ENCODE peak calls at places on chromosomes 2 and 18, in six cellular contexts. I is IMR-90, X is H1, K is neuronal stem cell, E is H9, Y is mesenchymal stem cell. W is an unnamed sample.

GRCh38 chr18:3910507-3910906 is 460.5 kb downstream of the TGIF1 start:
- DNase-seq in K (no peak), I (peak; percentile 68), E (no peak), Y (no peak), X (no peak), W (no peak)

GRCh38 chr18:55275042-55275897 is 312.7 kb downstream of the TCF4 start:
- DNase-seq in Y (peak; percentile 90), K (no peak), X (no peak), E (no peak), I (peak; percentile 82), W (peak; percentile 40)

GRCh38 chr2:37784071-37784758 is 112.8 kb upstream of the CDC42EP3 start:
- DNase-seq in K (no peak), X (no peak), Y (no peak), E (no peak), I (no peak), W (no peak)

GRCh38 chr2:102473020-102473419 is at the start of gene SLC9A4:
- DNase-seq in Y (peak; percentile 46), K (peak; percentile 30), I (peak; percentile 36), X (no peak), E (peak; percentile 49), W (peak; percentile 61)

GRCh38 chr2:162261032-162261945 is 18.0 kb upstream of the FAP start:
- DNase-seq in X (no peak), I (peak; percentile 80), Y (peak; percentile 41), E (no peak), K (no peak), W (no peak)

GRCh38 chr2:75007819-75008218 is 49.4 kb downstream of the POLE4 start:
- DNase-seq in I (no peak), K (no peak), Y (no peak), E (no peak), X (no peak), W (no peak)

GRCh38 chr2:197870137-197870536 is 65.7 kb downstream of the PLCL1 start:
- DNase-seq in K (no peak), E (no peak), I (no peak), Y (no peak), X (no peak), W (no peak)

GRCh38 chr2:215577356-215577755 is 141.5 kb upstream of the FN1 start:
- DNase-seq in Y (no peak), I (peak; percentile 79), K (no peak), E (no peak), X (no peak), W (no peak)

GRCh38 chr2:61356958-61357350 is 113.9 kb downstream of the USP34 start:
- DNase-seq in E (no peak), X (no peak), I (peak; percentile 56), K (no peak), Y (peak; percentile 53), W (no peak)

GRCh38 chr18:75110846-75111415 is 98.0 kb downstream of the PTGR3 start:
- DNase-seq in X (no peak), Y (no peak), E (no peak), I (no peak), K (no peak), W (no peak)

GRCh38 chr2:142716463-142717242 is 160.8 kb upstream of the KYNU start:
- DNase-seq in I (peak; percentile 67), E (peak; percentile 41), X (peak; percentile 23), Y (peak; percentile 77), K (peak; percentile 50), W (peak; percentile 39)

GRCh38 chr18:71223487-71223886 is 934.6 kb downstream of the SOCS6 start:
- DNase-seq in E (no peak), X (no peak), I (no peak), K (no peak), Y (no peak), W (no peak)

GRCh38 chr2:95376311-95377215 is 25.9 kb upstream of the FAHD2A start:
- DNase-seq in K (no peak), X (no peak), I (no peak), E (peak; percentile 15), Y (no peak), W (no peak)

GRCh38 chr2:95375532-95376221 is 26.8 kb upstream of the FAHD2A start:
- DNase-seq in X (no peak), I (no peak), Y (no peak), E (peak; percentile 10), K (no peak), W (no peak)

GRCh38 chr2:95374029-95374428 is 28.5 kb upstream of the FAHD2A start:
- DNase-seq in E (no peak), I (no peak), Y (no peak), X (no peak), K (no peak), W (no peak)

GRCh38 chr2:95374451-95374915 is 28.0 kb upstream of the FAHD2A start:
- DNase-seq in I (no peak), Y (no peak), K (no peak), X (no peak), E (no peak), W (no peak)

DNA sequence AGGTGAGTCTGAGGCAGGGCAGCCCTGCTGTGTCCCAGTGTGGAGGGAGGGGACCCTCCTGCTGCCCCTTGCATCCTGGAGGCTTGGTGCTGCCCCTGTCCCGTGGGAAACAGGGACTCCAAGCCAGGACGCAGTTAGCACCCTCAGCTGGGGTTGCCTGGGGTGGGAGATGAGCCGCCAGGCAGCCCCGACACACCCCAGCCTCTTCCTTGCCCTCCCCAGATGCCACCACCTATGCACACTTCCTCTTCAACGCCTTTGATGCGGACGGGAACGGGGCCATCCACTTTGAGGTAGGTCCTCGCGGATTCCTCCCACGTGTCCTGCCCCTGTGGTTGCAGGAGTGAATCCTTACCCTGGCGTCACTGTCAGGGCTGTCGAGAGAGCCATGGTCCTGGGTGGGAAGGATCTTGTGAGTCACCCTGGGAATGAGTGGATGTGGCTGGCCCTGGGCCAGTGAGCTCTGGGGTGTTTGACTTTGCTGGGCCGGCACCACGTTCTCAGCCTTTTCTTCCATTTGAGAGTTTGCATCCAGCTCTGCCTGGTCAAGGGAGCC is 27.5 kb upstream of the FAHD2A start:
- DNase-seq in Y (no peak), X (no peak), E (peak; percentile 19), I (peak; percentile 36), K (no peak), W (no peak)
- H2BK15ac ChIP-seq in Y (no peak overlapping the region), X (no peak overlapping the region), E (no peak overlapping the region), I (no peak overlapping the region), K (no peak overlapping the region), W (no peak overlapping the region)

GRCh38 chr18:38587571-38587970 is 1022.0 kb upstream of the CELF4 start:
- DNase-seq in K (no peak), I (no peak), E (no peak), X (no peak), Y (no peak), W (no peak)
- H2BK15ac ChIP-seq in K (no peak overlapping the region), I (no peak overlapping the region), E (no peak overlapping the region), X (no peak overlapping the region), Y (no peak overlapping the region), W (no peak overlapping the region)

GRCh38 chr2:240396623-240397541 is 38.6 kb upstream of the GPC1 start:
- DNase-seq in K (no peak), X (no peak), E (peak; percentile 11), Y (no peak), I (no peak), W (no peak)
- H2BK15ac ChIP-seq in K (no peak overlapping the region), X (no peak overlapping the region), E (no peak overlapping the region), Y (no peak overlapping the region), I (no peak overlapping the region), W (no peak overlapping the region)

DNA sequence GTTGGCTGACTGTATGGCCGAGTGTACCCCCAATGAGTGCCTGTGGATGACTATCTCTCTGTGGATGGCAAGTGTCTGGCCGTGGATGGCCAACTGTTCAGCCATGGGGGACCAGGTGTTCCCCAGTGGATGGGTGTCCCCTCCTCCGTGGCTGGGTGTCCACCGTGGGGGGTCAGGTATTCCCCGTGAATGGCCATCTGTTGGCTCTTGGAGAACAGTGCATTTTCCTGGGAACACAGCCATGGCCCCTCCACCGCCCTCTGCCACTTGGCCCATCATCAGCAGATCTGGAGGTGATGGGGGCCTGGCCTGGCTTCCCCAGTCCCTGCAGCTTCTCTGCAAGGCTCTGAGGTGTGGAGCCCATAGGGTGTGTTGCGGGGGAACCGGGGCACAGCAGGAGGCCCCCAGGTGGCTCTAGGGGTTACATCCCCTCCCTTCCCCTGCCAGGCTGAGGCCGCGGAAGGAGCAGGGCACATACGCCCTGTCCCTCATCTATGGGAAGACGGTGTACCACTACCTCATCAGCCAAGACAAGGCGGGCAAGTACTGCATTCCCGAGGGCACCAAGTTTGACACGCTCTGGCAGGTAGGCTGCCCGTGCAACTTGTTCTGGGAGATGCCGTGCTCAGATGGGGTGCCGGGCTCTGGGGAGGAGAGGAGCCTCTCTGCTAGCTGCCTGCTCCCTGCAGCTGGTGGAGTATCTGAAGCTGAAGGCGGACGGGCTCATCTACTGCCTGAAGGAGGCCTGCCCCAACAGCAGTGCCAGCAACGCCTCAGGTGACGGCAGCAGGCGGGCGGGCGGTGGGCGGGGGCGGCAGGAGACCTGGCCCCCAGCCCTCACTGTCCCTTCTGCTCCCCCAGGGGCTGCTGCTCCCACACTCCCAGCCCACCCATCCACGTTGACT is 19.3 kb downstream of the ZAP70 start:
- DNase-seq in Y (no peak), X (no peak), I (no peak), K (no peak), E (no peak), W (no peak)
- H2BK15ac ChIP-seq in Y (no peak overlapping the region), X (no peak overlapping the region), I (no peak overlapping the region), K (peak overlapping the region; percentile 33), E (no peak overlapping the region), W (no peak overlapping the region)

DNA sequence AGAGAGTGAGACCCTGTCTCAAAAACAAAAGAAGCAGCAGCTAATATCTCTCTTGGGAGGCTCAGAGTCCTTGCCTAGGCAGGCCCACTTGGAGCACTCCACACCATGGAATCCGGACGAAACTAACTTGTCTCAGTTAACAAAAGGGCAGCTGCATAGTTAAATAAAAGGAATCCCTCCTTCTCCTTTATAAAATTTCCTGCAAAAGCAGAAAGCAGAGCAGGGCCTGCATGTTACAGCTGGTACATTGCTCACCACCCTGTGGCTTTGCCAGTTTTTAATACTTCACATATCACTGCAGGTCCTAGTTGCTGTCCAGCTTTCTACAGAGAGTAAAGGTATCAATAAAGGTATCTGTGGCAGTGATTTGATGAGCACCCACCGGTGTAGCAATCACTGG is 93.6 kb downstream of the ASAP2 start:
- DNase-seq in X (no peak), I (no peak), E (no peak), K (no peak), Y (no peak), W (no peak)
- H2BK15ac ChIP-seq in X (no peak overlapping the region), I (no peak overlapping the region), E (no peak overlapping the region), K (no peak overlapping the region), Y (no peak overlapping the region), W (no peak overlapping the region)

GRCh38 chr2:26983746-26984145 is 13.3 kb downstream of the MAPRE3 start:
- DNase-seq in E (no peak), I (no peak), K (no peak), X (no peak), Y (no peak), W (no peak)
- H2BK15ac ChIP-seq in E (no peak overlapping the region), I (no peak overlapping the region), K (no peak overlapping the region), X (no peak overlapping the region), Y (no peak overlapping the region), W (no peak overlapping the region)

DNA sequence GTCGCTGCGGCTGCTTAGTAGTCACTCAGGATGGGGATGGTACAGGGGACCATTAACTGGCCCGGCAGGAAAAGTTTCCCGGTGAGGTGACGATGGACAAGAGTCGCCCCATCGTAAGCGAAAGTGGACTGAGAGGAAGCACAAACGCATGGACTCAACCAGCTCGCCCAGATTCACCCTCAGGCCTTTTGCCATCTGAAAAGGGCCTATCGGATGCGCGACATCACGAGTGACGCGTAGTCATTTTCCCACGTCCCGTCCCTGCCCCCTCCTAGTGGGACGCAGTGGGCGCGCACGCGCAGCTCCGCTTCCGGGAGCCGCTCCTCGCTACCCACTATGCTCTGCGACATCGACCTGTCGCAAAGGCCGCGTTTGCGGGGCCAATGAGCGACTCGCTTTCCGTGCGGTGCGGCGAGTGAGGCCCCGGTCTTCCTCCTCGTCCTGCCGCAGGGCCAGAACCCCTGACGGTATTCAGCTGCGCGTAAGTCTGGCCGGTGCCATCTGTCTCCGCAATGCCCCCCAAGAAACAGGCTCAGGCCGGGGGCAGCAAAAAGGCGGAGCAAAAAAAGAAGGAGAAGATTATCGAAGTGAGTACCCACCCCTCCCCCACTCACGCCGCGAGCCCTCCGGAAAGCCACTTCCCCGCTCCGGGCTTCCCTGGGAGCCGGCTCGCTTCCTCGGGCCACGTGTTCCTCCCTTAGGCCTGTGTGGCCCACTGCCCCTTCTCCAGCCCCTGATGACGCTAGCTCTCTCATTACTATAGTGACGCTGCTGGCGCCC is at the start of gene ZC3H15:
- DNase-seq in E (peak; percentile 97), Y (peak; percentile 99), I (peak; percentile 98), X (peak; percentile 88), K (peak; percentile 91), W (peak; percentile 99)
- H2BK15ac ChIP-seq in E (no peak within 1 kb of the TSS), Y (no peak within 1 kb of the TSS), I (peak within 1 kb of the TSS; percentile 42), X (no peak within 1 kb of the TSS), K (no peak within 1 kb of the TSS), W (no peak within 1 kb of the TSS)